ENCODE peak calls at places on chromosomes 12 and 14, in four cellular contexts. J is activated naive CD4-positive, alpha-beta T cell treated with anti-CD3 and anti-CD28 coated beads, Interleukin-2, amount 50 U/mL, for 72 hours; Z is stomach; E is foreskin fibroblast. C is an unnamed sample.

GRCh38 chr14:102928412-102929348 is 6.2 kb downstream of the AMN start:
- DNase-seq in J (peak), Z (peak), E (peak), C (peak)

GRCh38 chr14:76550534-76550933 is 174.6 kb downstream of the ESRRB start:
- DNase-seq in J (no peak), Z (no peak), E (no peak), C (no peak)

GRCh38 chr14:75224561-75224960 is 48.1 kb upstream of the TMED10 start:
- DNase-seq in J (no peak), Z (no peak), E (peak), C (no peak)

GRCh38 chr12:123384994-123385376 is 1.1 kb downstream of the KMT5A start:
- DNase-seq in J (no peak), Z (no peak), E (peak), C (no peak)

GRCh38 chr12:28540324-28540714 is 350.1 kb downstream of the CCDC91 start:
- DNase-seq in J (no peak), Z (no peak), E (peak), C (no peak)

GRCh38 chr14:57060276-57060956 is 208.3 kb downstream of the EXOC5 start:
- DNase-seq in J (peak), Z (no peak), E (no peak), C (no peak)

GRCh38 chr12:52524898-52525591 is 4.9 kb upstream of the KRT5 start:
- DNase-seq in J (no peak), Z (no peak), E (no peak), C (no peak)

GRCh38 chr12:108616941-108617858 is 16.5 kb downstream of the SELPLG start:
- DNase-seq in J (peak), Z (no peak), E (no peak), C (no peak)

GRCh38 chr14:76919431-76919810 is 93.2 kb downstream of the LRRC74A start:
- DNase-seq in J (no peak), Z (peak), E (no peak), C (no peak)

GRCh38 chr12:26939192-26939832 is 1.0 kb downstream of the FGFR1OP2 start:
- DNase-seq in J (no peak), Z (no peak), E (peak), C (no peak)

GRCh38 chr12:131911851-131912525 is 17.1 kb upstream of the PUS1 start:
- DNase-seq in J (no peak), Z (no peak), E (no peak), C (no peak)

GRCh38 chr14:64726585-64726890 is 22.3 kb downstream of the PLEKHG3 start:
- DNase-seq in J (no peak), Z (peak), E (no peak), C (peak)

GRCh38 chr12:19912996-19913395 is 455.3 kb upstream of the PDE3A start:
- DNase-seq in J (no peak), Z (no peak), E (no peak), C (peak)

GRCh38 chr14:105478624-105479305 is 4.1 kb downstream of the CRIP2 start:
- DNase-seq in J (no peak), Z (no peak), E (no peak), C (no peak)

GRCh38 chr14:67199016-67199415 is 9.8 kb downstream of the GARIN2 start:
- DNase-seq in J (no peak), Z (no peak), E (peak), C (no peak)

GRCh38 chr14:32724864-32725550 is 213.7 kb upstream of the NPAS3 start:
- DNase-seq in J (no peak), Z (no peak), E (peak), C (no peak)

GRCh38 chr14:95515080-95515489 is 1.4 kb downstream of the SYNE3 start:
- DNase-seq in J (no peak), Z (no peak), E (peak), C (no peak)

GRCh38 chr14:105384041-105384557 is 14.2 kb upstream of the TEX22 start:
- DNase-seq in J (no peak), Z (no peak), E (no peak), C (no peak)

GRCh38 chr12:69540606-69541386 is 44.5 kb upstream of the CCT2 start:
- DNase-seq in J (no peak), Z (no peak), E (peak), C (no peak)

GRCh38 chr12:119072463-119072862 is 91.1 kb downstream of the SRRM4 start:
- DNase-seq in J (no peak), Z (no peak), E (no peak), C (no peak)

GRCh38 chr12:120514002-120514401 is 15.0 kb downstream of the COQ5 start:
- DNase-seq in J (no peak), Z (no peak), E (no peak), C (no peak)

GRCh38 chr14:46322730-46323425 is 328.7 kb downstream of the RPL10L start:
- DNase-seq in J (no peak), Z (no peak), E (no peak), C (no peak)

GRCh38 chr12:91250273-91250672 is 67.7 kb upstream of the DCN start:
- DNase-seq in J (no peak), Z (no peak), E (peak), C (no peak)

GRCh38 chr14:50260511-50260910 is 29.1 kb upstream of the SOS2 start:
- DNase-seq in J (no peak), Z (no peak), E (peak), C (no peak)

GRCh38 chr12:57092529-57092862 is 3.6 kb downstream of the NAB2 start:
- DNase-seq in J (no peak), Z (no peak), E (no peak), C (no peak)

GRCh38 chr12:45122776-45123380 is 72.0 kb upstream of the DBX2 start:
- DNase-seq in J (no peak), Z (no peak), E (peak), C (no peak)

GRCh38 chr14:68939893-68940613 is 39.0 kb downstream of the ACTN1 start:
- DNase-seq in J (no peak), Z (peak), E (peak), C (peak)

GRCh38 chr14:105335735-105336476 is 21.4 kb downstream of the PACS2 start:
- DNase-seq in J (no peak), Z (no peak), E (no peak), C (no peak)

GRCh38 chr14:24080888-24081738 is 9.8 kb downstream of the CPNE6 start:
- DNase-seq in J (peak), Z (peak), E (peak), C (peak)

GRCh38 chr14:57346741-57347140 is 43.6 kb upstream of the NAA30 start:
- DNase-seq in J (no peak), Z (no peak), E (no peak), C (no peak)

GRCh38 chr12:80821513-80822000 is 104.8 kb downstream of the MYF5 start:
- DNase-seq in J (no peak), Z (no peak), E (no peak), C (no peak)

GRCh38 chr14:31897581-31898186 is 179.4 kb upstream of the ARHGAP5 start:
- DNase-seq in J (no peak), Z (no peak), E (peak), C (no peak)

GRCh38 chr12:120651821-120652220 is 11.4 kb downstream of the CABP1 start:
- DNase-seq in J (no peak), Z (no peak), E (peak), C (no peak)

GRCh38 chr12:110846615-110847566 is at the start of gene CCDC63:
- DNase-seq in J (peak), Z (peak), E (peak), C (peak)

GRCh38 chr12:48999371-49000131 is at the start of gene DDN:
- DNase-seq in J (peak), Z (peak), E (peak), C (no peak)

GRCh38 chr12:60805340-60805739 is 1209.5 kb downstream of the SLC16A7 start:
- DNase-seq in J (no peak), Z (no peak), E (no peak), C (no peak)

GRCh38 chr14:55705651-55706340 is 125.8 kb downstream of the KTN1 start:
- DNase-seq in J (no peak), Z (peak), E (no peak), C (no peak)

C was measured in colonic mucosa.